ENCODE peak calls at places on chromosomes 6 and 20, in eight cellular contexts. N is T follicular helper cell; D is fibroblast of the conjunctiva; V is hepatocyte; U is cardiac muscle cell; G is activated naive CD4-positive, alpha-beta T cell treated with Interleukin-2 at 50 U/mL for 16 hours; X is stimulated activated CD8-positive, alpha-beta memory T cell treated with anti-CD3 and anti-CD28 coated beads, Interleukin-4, amount 100 ng/mL, for 24 hours; J is NCI-H748 treated with DMSO at 0.1 percent for 48 hours. O is an unnamed sample.

GRCh38 chr6:35948725-35949124 is 27.8 kb upstream of the SRPK1 start:
- DNase-seq in D (no peak), G (no peak), U (peak), J (no peak), N (no peak), V (no peak), X (no peak), O (no peak)

GRCh38 chr6:90105766-90106165 is 190.9 kb downstream of the BACH2 start:
- DNase-seq in J (no peak), G (no peak), D (no peak), U (peak), V (no peak), N (no peak), X (no peak), O (no peak)

GRCh38 chr6:1766663-1767062 is 156.9 kb downstream of the FOXC1 start:
- DNase-seq in X (no peak), V (no peak), J (no peak), D (no peak), G (no peak), U (peak), N (no peak), O (no peak)

GRCh38 chr6:21595951-21596378 is 2.4 kb downstream of the SOX4 start:
- DNase-seq in G (no peak), D (no peak), N (no peak), U (no peak), X (no peak), V (no peak), J (no peak), O (no peak)

GRCh38 chr6:46186583-46186982 is 15.8 kb upstream of the ENPP5 start:
- DNase-seq in G (no peak), V (no peak), U (no peak), N (no peak), X (no peak), D (no peak), J (no peak), O (no peak)

GRCh38 chr6:9851541-9852380 is 563.1 kb downstream of the TFAP2A start:
- DNase-seq in N (no peak), J (no peak), G (no peak), U (peak), X (no peak), D (no peak), V (peak), O (peak)

GRCh38 chr6:15247750-15248450 is 2.0 kb downstream of the JARID2 start:
- DNase-seq in D (no peak), X (peak), J (peak), N (peak), G (peak), V (peak), U (peak), O (peak)

GRCh38 chr20:46050444-46050843 is 21.4 kb downstream of the SLC12A5 start:
- DNase-seq in G (no peak), J (no peak), D (no peak), N (no peak), X (no peak), U (no peak), V (no peak), O (no peak)

GRCh38 chr6:109349419-109349987 is 32.8 kb downstream of the CD164 start:
- DNase-seq in V (peak), N (no peak), X (no peak), U (peak), J (peak), D (peak), G (no peak), O (no peak)

GRCh38 chr20:9035129-9035528 is 33.8 kb upstream of the PLCB4 start:
- DNase-seq in V (peak), G (no peak), J (no peak), U (peak), D (peak), X (no peak), N (no peak), O (no peak)

GRCh38 chr20:17854307-17854903 is 114.2 kb downstream of the SNX5 start:
- DNase-seq in J (no peak), D (no peak), X (no peak), N (no peak), G (no peak), V (peak), U (peak), O (peak)

GRCh38 chr6:169216830-169217229 is 36.8 kb downstream of the THBS2 start:
- DNase-seq in U (no peak), G (no peak), J (no peak), N (no peak), D (peak), X (no peak), V (no peak), O (no peak)

GRCh38 chr6:88211446-88211845 is 45.3 kb upstream of the CNR1 start:
- DNase-seq in G (no peak), N (no peak), V (no peak), X (no peak), U (no peak), D (no peak), J (no peak), O (no peak)

GRCh38 chr6:39189915-39190544 is 39.2 kb downstream of the KCNK5 start:
- DNase-seq in U (peak), N (no peak), G (no peak), J (no peak), D (no peak), V (peak), X (no peak), O (no peak)

GRCh38 chr20:23270427-23270911 is 80.1 kb upstream of the NXT1 start:
- DNase-seq in D (no peak), J (no peak), X (no peak), U (peak), N (no peak), V (peak), G (no peak), O (no peak)

GRCh38 chr20:44370639-44371218 is 15.2 kb downstream of the HNF4A start:
- DNase-seq in D (no peak), J (no peak), U (no peak), V (peak), X (no peak), N (no peak), G (no peak), O (peak)

GRCh38 chr20:63011798-63012197 is 5.0 kb upstream of the BHLHE23 start:
- DNase-seq in U (no peak), D (no peak), J (peak), V (no peak), G (no peak), X (no peak), N (no peak), O (no peak)

GRCh38 chr6:148247386-148248063 is 95.1 kb upstream of the SASH1 start:
- DNase-seq in X (no peak), N (no peak), D (no peak), U (no peak), G (no peak), V (no peak), J (no peak), O (no peak)

GRCh38 chr6:84728602-84729001 is 35.8 kb downstream of the TBX18 start:
- DNase-seq in G (no peak), U (peak), J (no peak), N (no peak), V (peak), D (peak), X (no peak), O (no peak)

GRCh38 chr6:126904176-126904575 is 214.3 kb upstream of the RSPO3 start:
- DNase-seq in N (no peak), J (no peak), D (no peak), U (no peak), V (no peak), G (no peak), X (no peak), O (no peak)

GRCh38 chr20:49132995-49133451 is 55.1 kb downstream of the STAU1 start:
- DNase-seq in V (peak), N (peak), U (peak), J (no peak), X (no peak), G (no peak), D (peak), O (no peak)

GRCh38 chr20:59771506-59772372 is 161.7 kb downstream of the SYCP2 start:
- DNase-seq in V (no peak), D (no peak), U (no peak), X (no peak), J (no peak), G (no peak), N (no peak), O (no peak)

GRCh38 chr6:27867941-27868705 is 44.1 kb downstream of the OR2B2 start:
- DNase-seq in G (no peak), D (no peak), X (no peak), N (no peak), J (peak), V (no peak), U (peak), O (no peak)

GRCh38 chr6:15470746-15471145 is 192.1 kb downstream of the DTNBP1 start:
- DNase-seq in U (no peak), N (no peak), G (no peak), J (no peak), D (no peak), X (no peak), V (no peak), O (no peak)

GRCh38 chr6:24990227-24990843 is 54.6 kb upstream of the RIPOR2 start:
- DNase-seq in J (no peak), U (peak), V (no peak), N (no peak), X (no peak), D (no peak), G (no peak), O (no peak)

GRCh38 chr20:33337119-33337518 is 54.1 kb downstream of the BPIFB1 start:
- DNase-seq in V (no peak), U (no peak), D (no peak), J (no peak), G (no peak), N (no peak), X (no peak), O (no peak)

GRCh38 chr20:5008743-5009142 is 7.4 kb upstream of the SLC23A2 start:
- DNase-seq in G (no peak), V (no peak), U (peak), N (no peak), J (no peak), D (no peak), X (no peak), O (no peak)

GRCh38 chr6:13479971-13480434 is 7.4 kb downstream of the GFOD1 start:
- DNase-seq in D (no peak), U (no peak), J (no peak), N (no peak), X (no peak), G (no peak), V (no peak), O (peak)

GRCh38 chr20:2114560-2114959 is 12.9 kb downstream of the STK35 start:
- DNase-seq in V (no peak), J (no peak), X (no peak), D (no peak), G (no peak), N (no peak), U (no peak), O (no peak)

GRCh38 chr20:39117486-39117885 is 155.3 kb downstream of the DHX35 start:
- DNase-seq in J (no peak), X (no peak), N (no peak), U (peak), V (peak), G (no peak), D (peak), O (peak)

GRCh38 chr20:34281177-34281576 is 22.0 kb downstream of the AHCY start:
- DNase-seq in G (no peak), U (no peak), V (no peak), D (no peak), X (no peak), N (no peak), J (no peak), O (no peak)